ENCODE peak calls at places on chromosomes 4 and X, in five cellular contexts. A is brain microvascular endothelial cell, F is mucosa of descending colon, I is K562, R is astrocyte of the spinal cord. K is an unnamed sample.
A peak's percentile ranks its signal among the peaks of the same experiment; 100 is the strongest.

GRCh38 chr4:123488916-123489315 is 92.3 kb downstream of the SPRY1 start:
- DNase-seq in F (no peak), A (peak; percentile 81), I (peak; percentile 15), R (peak; percentile 78), K (no peak)

GRCh38 chrX:74179499-74179898 is 124.5 kb upstream of the ZCCHC13 start:
- DNase-seq in A (no peak), R (no peak), I (no peak), F (no peak), K (no peak)

GRCh38 chr4:145034727-145035211 is 63.2 kb downstream of the ANAPC10 start:
- DNase-seq in R (peak; percentile 89), I (no peak), A (peak; percentile 88), F (no peak), K (no peak)

GRCh38 chr4:170139764-170140163 is 50.0 kb upstream of the AADAT start:
- DNase-seq in I (no peak), R (peak; percentile 24), F (no peak), A (peak; percentile 27), K (no peak)

GRCh38 chr4:118225521-118225920 is 127.3 kb downstream of the PRSS12 start:
- DNase-seq in I (no peak), A (no peak), R (no peak), F (no peak), K (no peak)

GRCh38 chr4:156556326-156556725 is 415.3 kb downstream of the PDGFC start:
- DNase-seq in R (no peak), A (no peak), F (no peak), I (no peak), K (no peak)

GRCh38 chrX:71533850-71534515 is 1.1 kb downstream of the OGT start:
- DNase-seq in I (peak; percentile 25), R (peak; percentile 48), A (peak; percentile 45), F (peak; percentile 64), K (peak; percentile 82)

GRCh38 chr4:37445023-37445422 is 200.5 kb downstream of the NWD2 start:
- DNase-seq in I (peak; percentile 11), F (no peak), A (no peak), R (no peak), K (no peak)

GRCh38 chr4:70515342-70516245 is 2.8 kb upstream of the AMTN start:
- DNase-seq in F (no peak), A (peak; percentile 61), R (no peak), I (no peak), K (no peak)

GRCh38 chrX:68387786-68388185 is 45.5 kb downstream of the OPHN1 start:
- DNase-seq in F (no peak), R (no peak), A (no peak), I (no peak), K (no peak)

GRCh38 chr4:66911898-66912297 is 633.4 kb downstream of the CENPC start:
- DNase-seq in A (peak; percentile 86), R (peak; percentile 87), F (no peak), I (no peak), K (no peak)
- H3K4me3 ChIP-seq in A (no peak overlapping the region), R (no peak overlapping the region), F (no peak overlapping the region), I (no peak overlapping the region), K (no peak overlapping the region)

DNA sequence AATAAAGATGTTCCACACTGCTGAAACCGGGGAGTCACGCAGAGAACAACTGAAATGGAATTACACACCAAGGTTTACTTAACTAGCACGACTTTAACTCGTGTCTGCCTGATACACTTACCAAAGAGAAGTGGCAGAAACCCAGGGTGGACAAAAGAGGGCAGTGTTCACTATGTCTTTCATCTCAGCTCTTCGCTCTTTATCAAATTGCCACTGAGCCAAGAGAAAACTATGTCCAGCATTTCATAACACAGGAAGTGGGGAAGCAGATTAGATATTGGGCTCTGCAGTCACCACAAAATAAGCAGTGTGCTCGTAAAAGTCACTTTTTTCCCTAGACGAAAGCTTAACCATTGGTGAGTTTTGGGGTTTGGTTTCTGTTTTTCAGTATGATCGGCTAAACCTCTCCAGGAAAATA is 155.7 kb downstream of the CHIC2 start:
- DNase-seq in F (no peak), A (peak; percentile 89), R (peak; percentile 89), I (peak; percentile 16), K (peak; percentile 55)
- H3K4me3 ChIP-seq in F (no peak overlapping the region), A (peak overlapping the region; percentile 32), R (peak overlapping the region; percentile 6), I (no peak overlapping the region), K (no peak overlapping the region)

DNA sequence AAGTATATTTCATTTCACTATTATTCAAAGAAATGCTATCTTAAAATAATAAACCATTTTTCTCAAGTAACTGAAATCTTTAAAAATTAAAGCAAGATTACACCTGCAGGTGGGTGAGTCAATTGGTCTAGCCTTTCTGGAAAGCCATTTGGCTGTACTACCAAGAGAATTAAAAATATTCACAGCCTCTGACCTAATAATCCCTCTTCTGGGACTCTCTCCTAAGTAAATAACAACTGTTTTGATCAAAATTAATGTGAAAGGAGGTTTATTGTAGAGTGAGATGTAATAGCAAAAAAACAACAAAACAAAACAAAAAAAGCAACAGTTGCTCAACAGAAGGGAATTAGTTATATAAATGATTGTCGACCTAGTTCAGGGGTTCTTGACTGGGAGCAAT is 89.0 kb downstream of the GEMIN8 start:
- DNase-seq in R (no peak), A (no peak), I (no peak), F (no peak), K (no peak)
- H3K4me3 ChIP-seq in R (no peak overlapping the region), A (no peak overlapping the region), I (no peak overlapping the region), F (no peak overlapping the region), K (no peak overlapping the region)

DNA sequence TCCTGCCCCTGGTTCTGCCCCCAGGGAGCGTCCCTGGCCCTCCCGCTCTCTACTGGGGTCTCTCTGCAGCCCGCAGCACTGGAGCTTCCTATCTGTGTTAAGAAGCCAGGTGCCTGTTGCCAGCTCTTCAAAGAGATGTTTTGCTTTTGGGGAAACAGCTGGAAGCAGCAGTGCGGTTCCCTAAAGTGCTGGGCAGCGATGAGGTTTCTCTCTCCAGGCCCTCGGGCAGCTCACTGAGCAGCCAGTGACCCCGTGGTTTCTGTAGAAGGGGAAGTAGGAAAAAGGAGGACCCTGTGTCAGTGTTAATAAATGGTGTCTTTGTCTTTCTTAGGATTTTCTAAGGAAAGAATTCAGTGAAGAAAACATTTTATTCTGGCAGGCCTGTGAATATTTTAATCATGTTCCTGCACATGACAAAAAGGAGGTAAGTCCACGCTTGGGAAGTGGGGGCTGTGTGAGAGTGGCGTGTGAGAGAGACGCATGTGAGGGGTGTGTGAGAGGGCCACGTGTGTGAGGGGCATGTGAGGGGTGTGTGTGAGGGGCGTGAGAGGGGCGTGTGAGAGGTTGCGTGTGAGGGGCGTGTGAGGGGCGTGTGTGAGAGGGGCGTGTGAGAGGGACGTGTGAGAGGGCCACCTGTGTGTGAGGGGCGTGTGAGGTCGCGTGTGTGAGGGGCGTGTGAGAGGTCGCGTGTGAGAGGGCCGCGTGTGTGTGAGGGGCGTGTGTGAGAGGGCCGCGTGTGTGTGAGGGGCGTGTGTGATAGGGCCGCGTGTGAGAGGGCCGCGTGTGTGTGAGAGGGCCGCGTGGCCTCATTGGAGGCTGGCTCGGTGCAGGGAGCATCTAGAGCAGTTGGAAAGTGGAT is 27.1 kb upstream of the HGFAC start:
- DNase-seq in I (no peak), A (no peak), F (peak; percentile 37), R (no peak), K (peak; percentile 3)
- H3K4me3 ChIP-seq in I (no peak overlapping the region), A (no peak overlapping the region), F (no peak overlapping the region), R (no peak overlapping the region), K (no peak overlapping the region)

GRCh38 chrX:21728276-21728968 is 29.5 kb downstream of the SMPX start:
- DNase-seq in A (no peak), I (no peak), R (no peak), F (no peak), K (no peak)
- H3K4me3 ChIP-seq in A (no peak overlapping the region), I (no peak overlapping the region), R (no peak overlapping the region), F (no peak overlapping the region), K (no peak overlapping the region)

GRCh38 chr4:8122746-8123145 is 35.9 kb downstream of the ABLIM2 start:
- DNase-seq in I (no peak), A (no peak), R (no peak), F (no peak), K (no peak)
- H3K4me3 ChIP-seq in I (no peak overlapping the region), A (no peak overlapping the region), R (no peak overlapping the region), F (no peak overlapping the region), K (no peak overlapping the region)

GRCh38 chrX:56728752-56729151 is 291 bp upstream of the NBDY start:
- DNase-seq in I (no peak), R (peak; percentile 59), A (peak; percentile 8), F (no peak), K (peak; percentile 71)

GRCh38 chrX:56729152-56729557 is at the start of gene NBDY:
- DNase-seq in A (peak; percentile 37), I (peak; percentile 7), F (peak; percentile 53), R (peak; percentile 69), K (peak; percentile 89)

GRCh38 chrX:56727531-56727930 is 1.5 kb upstream of the NBDY start:
- DNase-seq in A (no peak), F (no peak), R (no peak), I (no peak), K (no peak)

GRCh38 chrX:56726609-56727008 is 2.4 kb upstream of the NBDY start:
- DNase-seq in A (peak; percentile 27), R (peak; percentile 54), I (peak; percentile 7), F (no peak), K (peak; percentile 57)

DNA sequence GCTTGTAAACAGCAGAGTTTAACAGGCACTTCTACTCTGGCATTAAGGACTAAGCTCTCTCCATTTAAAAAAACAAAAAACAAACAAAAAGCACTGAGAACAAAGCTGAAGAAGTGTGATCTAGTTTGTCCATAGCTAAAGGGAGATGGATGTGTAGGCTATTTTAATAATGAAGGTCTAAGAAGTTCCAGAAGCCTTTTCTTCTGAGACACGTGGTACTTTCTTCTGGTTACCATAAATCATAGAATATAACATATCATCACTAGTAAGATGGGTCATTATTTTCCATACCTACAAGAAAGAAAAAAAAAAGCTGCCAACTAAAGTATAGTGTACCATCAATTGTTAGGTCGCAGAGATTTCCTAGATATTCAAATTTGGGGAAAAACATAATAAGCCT is 722 bp upstream of the NBDY start:
- DNase-seq in F (no peak), A (no peak), I (no peak), R (peak; percentile 32), K (no peak)
- H3K4me3 ChIP-seq in F (no peak overlapping the region), A (peak overlapping the region; percentile 65), I (no peak overlapping the region), R (peak overlapping the region; percentile 65), K (peak overlapping the region; percentile 64)

DNA sequence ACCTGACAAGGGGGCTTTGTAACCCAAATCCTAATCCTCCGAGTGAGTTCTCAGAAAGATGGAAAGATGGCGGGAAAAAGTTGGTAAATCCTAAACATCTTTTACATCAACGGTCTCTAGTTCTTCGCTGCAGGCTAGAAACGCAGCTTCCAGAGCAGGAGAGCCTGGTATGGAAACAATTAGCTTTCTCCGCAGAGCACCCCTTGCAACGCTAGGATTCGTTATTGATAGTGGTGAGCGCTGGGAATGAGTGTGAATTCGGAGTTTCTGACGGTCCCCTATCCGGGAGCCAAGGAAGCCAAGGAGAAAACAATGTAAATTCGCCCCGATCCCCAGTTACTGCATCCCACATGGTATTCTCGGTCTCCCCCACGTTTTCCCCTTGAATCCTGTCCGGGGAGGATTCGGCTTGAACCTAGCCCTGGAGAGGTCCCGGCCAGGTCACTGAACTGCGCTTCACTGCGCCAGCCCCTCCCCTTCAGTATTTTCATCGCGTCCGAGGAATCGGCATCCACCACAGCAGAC is 4.7 kb upstream of the NEUROG2 start:
- DNase-seq in R (no peak), F (no peak), I (no peak), A (no peak), K (no peak)
- H3K4me3 ChIP-seq in R (no peak overlapping the region), F (no peak overlapping the region), I (no peak overlapping the region), A (no peak overlapping the region), K (no peak overlapping the region)